ENCODE peak calls at places on chromosomes 12 and 14, in eight cellular contexts. J, S, F, Q, N, Z, E and X are unnamed samples.
A peak's percentile ranks its signal among the peaks of the same experiment; 100 is the strongest.

GRCh38 chr12:108442077-108442476 is 73.0 kb upstream of the FICD start:
- DNase-seq in E (peak; percentile 94), F (no peak), S (no peak), N (no peak), Q (no peak), J (no peak), Z (no peak), X (no peak)

GRCh38 chr14:101028971-101029667 is 125.6 kb upstream of the RTL1 start:
- DNase-seq in Z (no peak), S (no peak), Q (no peak), E (no peak), F (no peak), N (no peak), J (no peak), X (no peak)

GRCh38 chr12:120283318-120283717 is 8.4 kb downstream of the RNU4-2 start:
- DNase-seq in Z (no peak), F (no peak), S (no peak), J (no peak), N (no peak), E (peak; percentile 70), Q (no peak), X (no peak)

GRCh38 chr12:1594295-1595025 is at the start of gene FBXL14:
- DNase-seq in S (peak; percentile 74), E (peak; percentile 96), N (peak; percentile 86), Z (peak; percentile 76), Q (peak; percentile 92), J (peak; percentile 66), F (peak; percentile 80), X (no peak)

GRCh38 chr12:3122841-3123678 is 45.9 kb downstream of the TSPAN9 start:
- DNase-seq in Q (peak; percentile 74), J (no peak), S (no peak), N (no peak), E (peak; percentile 47), Z (no peak), F (no peak), X (no peak)

GRCh38 chr12:11553871-11554533 is 95.5 kb upstream of the ETV6 start:
- DNase-seq in F (peak; percentile 48), Z (peak; percentile 83), S (peak; percentile 34), E (peak; percentile 88), N (peak; percentile 66), J (peak; percentile 56), Q (peak; percentile 76), X (peak; percentile 13)

GRCh38 chr12:76688627-76689026 is 75.3 kb upstream of the ZDHHC17 start:
- DNase-seq in J (no peak), N (no peak), F (peak; percentile 18), S (no peak), E (peak; percentile 49), Z (no peak), Q (no peak), X (no peak)

GRCh38 chr14:70086685-70087379 is 101.9 kb downstream of the SLC8A3 start:
- DNase-seq in F (peak; percentile 19), N (peak; percentile 1), S (peak; percentile 14), E (peak; percentile 74), Q (peak; percentile 22), Z (no peak), J (peak; percentile 23), X (no peak)

GRCh38 chr14:87628129-87628528 is 364.9 kb downstream of the GALC start:
- DNase-seq in F (no peak), Z (no peak), J (no peak), N (no peak), E (peak; percentile 63), S (peak; percentile 1), Q (no peak), X (no peak)

GRCh38 chr14:29529418-29529817 is 398.2 kb downstream of the PRKD1 start:
- DNase-seq in E (peak; percentile 79), N (no peak), S (peak; percentile 17), J (no peak), F (peak; percentile 3), Z (no peak), Q (peak; percentile 2), X (no peak)

GRCh38 chr14:22411398-22411797 is 177.6 kb downstream of the DAD1 start:
- DNase-seq in Z (no peak), E (no peak), J (no peak), Q (no peak), F (no peak), S (no peak), N (no peak), X (no peak)

GRCh38 chr14:77878783-77879182 is 78.9 kb downstream of the ADCK1 start:
- DNase-seq in E (no peak), F (no peak), J (no peak), S (no peak), Q (no peak), N (no peak), Z (no peak), X (no peak)

DNA sequence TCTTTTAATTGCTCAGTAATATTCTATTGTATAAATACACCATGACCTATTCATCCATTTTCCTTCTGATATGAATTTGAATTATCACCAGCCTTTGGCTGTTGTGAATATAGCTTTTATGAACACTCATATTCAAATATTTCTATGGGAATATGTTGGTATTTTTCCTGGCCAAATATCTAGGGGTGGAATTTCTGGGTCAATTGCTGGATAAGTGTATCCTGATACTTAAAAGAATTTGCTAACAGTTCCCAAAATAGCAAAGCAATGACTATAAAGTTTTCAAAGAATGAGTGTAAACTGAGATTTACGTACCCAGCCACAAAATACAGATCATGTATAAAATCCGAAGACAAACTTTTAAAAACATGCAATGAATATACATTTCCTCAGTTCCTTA is 148.7 kb upstream of the CLEC14A start:
- DNase-seq in J (no peak), F (no peak), Q (no peak), S (no peak), N (no peak), Z (no peak), E (no peak), X (no peak)
- TF ChIP-seq REST in J (no peak), F (no peak), Q (no peak), S (no peak), N (no peak), Z (no peak), E (no peak), X (no peak)

GRCh38 chr14:85528080-85528881 is 1.7 kb upstream of the FLRT2 start:
- DNase-seq in Q (no peak), Z (peak; percentile 56), N (no peak), F (no peak), J (no peak), S (peak; percentile 41), E (peak; percentile 69), X (no peak)
- TF ChIP-seq CTCF in Q (peak; percentile 83), Z (peak; percentile 80), N (no peak), F (no peak), J (no peak), S (peak; percentile 73), E (peak; percentile 75), X (peak; percentile 69)

GRCh38 chr14:106738075-106738474 is 1211.7 kb downstream of the TMEM121 start:
- DNase-seq in Q (no peak), N (no peak), Z (no peak), S (no peak), F (no peak), J (no peak), E (no peak), X (no peak)
- TF ChIP-seq REST in Q (no peak), N (no peak), Z (no peak), S (no peak), F (no peak), J (no peak), E (no peak), X (no peak)

DNA sequence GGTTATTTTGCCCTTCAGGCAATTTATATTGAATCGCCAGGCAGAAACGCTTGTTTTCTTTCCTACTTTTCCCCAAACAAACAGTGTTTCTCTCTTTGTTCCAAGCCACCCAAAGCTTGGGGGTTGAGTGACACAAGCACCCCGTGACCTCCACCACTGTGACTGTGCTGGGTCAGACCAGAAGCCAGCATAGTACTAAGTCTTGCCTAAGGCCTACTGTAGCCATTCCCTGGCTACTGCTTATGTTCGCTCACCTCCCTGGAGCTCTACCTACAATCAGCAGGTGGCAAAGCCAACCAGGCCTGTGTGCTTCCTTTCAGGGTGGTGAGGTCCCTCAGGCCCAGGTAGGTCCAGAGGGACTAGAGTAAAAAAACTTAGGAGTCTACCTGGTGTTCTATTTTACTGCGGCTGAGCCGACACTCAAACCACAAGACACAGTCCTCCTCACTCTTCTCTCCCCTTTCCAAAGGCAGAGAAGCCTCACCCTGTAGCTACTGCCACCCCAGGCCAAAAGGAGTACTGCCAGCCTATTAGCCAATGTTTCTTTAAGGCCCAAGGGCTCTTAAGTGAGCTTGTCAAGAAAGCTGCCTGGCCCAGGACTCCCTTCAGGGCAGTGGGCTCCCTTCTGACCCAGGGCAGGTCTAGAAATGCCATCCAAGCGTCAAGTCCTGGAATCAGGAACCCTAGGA is 411.8 kb upstream of the MIS18BP1 start:
- DNase-seq in F (no peak), J (no peak), Z (no peak), E (peak; percentile 77), N (no peak), Q (no peak), S (no peak), X (no peak)
- TF ChIP-seq CTCF in F (no peak), J (peak; percentile 52), Z (no peak), E (peak; percentile 69), N (no peak), Q (peak; percentile 34), S (peak; percentile 24), X (no peak)

GRCh38 chr14:51302319-51303030 is 62.4 kb downstream of the TMX1 start:
- DNase-seq in J (no peak), F (no peak), S (no peak), N (no peak), Q (no peak), Z (no peak), E (no peak), X (no peak)
- TF ChIP-seq REST in J (no peak), F (no peak), S (no peak), N (no peak), Q (no peak), Z (no peak), E (no peak), X (no peak)

GRCh38 chr12:38614171-38614570 is 291.2 kb downstream of the CPNE8 start:
- DNase-seq in J (no peak), Z (no peak), S (no peak), E (peak; percentile 16), F (no peak), N (no peak), Q (no peak), X (no peak)
- TF ChIP-seq CTCF in J (no peak), Z (no peak), S (no peak), E (no peak), F (no peak), N (no peak), Q (no peak), X (no peak)

DNA sequence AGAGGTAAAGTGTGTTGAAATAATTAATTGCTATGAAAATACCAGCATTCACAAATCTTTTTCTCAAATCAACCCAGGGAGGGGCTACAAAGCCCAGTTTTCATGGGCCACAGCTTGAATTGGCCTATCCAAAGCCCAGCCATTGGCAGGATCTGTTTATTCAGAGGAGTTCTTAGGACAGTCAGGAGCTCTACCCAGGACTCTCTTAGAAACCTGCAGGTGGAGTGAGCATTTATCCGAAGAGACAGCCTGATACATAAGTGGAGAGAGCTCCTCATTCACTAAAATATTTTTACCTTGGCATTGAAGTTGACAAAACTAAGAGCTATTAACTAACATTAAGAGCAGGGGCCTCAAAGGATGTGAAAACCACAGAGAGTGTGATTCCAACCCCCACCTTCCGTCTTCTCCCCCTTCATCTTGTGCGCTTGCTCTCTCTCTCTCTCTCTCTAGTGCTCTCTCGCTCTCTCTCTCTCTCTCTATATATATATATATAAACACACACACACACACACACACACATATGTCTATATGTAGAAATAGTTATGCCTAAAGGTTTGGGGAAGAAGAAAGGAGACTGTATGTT is 315.5 kb downstream of the SNAPC1 start:
- DNase-seq in E (no peak), S (no peak), Z (no peak), Q (no peak), N (no peak), F (no peak), J (no peak), X (no peak)
- TF ChIP-seq REST in E (no peak), S (no peak), Z (no peak), Q (no peak), N (no peak), F (no peak), J (no peak), X (no peak)